ENCODE peak calls at places on chromosomes 1 and 21, in six cellular contexts. Y is RWPE1, U is esophagus squamous epithelium, X is endodermal cell, F is GM12865, L is fibroblast of the aortic adventitia. C is an unnamed sample.

GRCh38 chr1:25997759-25998074 is at the start of gene PAFAH2:
- DNase-seq in U (no peak), X (no peak), Y (no peak), F (no peak), L (no peak), C (no peak)

GRCh38 chr1:25541889-25542658 is 1.3 kb upstream of the LDLRAP1 start:
- DNase-seq in U (no peak), X (no peak), Y (no peak), L (no peak), F (no peak), C (no peak)

GRCh38 chr21:17585875-17586450 is 26.7 kb downstream of the BTG3 start:
- DNase-seq in F (peak), U (no peak), X (no peak), L (peak), Y (peak), C (peak)

GRCh38 chr1:44076093-44076492 is 42.5 kb upstream of the KLF17 start:
- DNase-seq in F (no peak), X (no peak), L (peak), U (no peak), Y (no peak), C (no peak)

GRCh38 chr1:112762541-112763141 is 47.5 kb upstream of the PPM1J start:
- DNase-seq in U (no peak), L (peak), Y (peak), F (no peak), X (peak), C (no peak)

GRCh38 chr1:114718661-114719423 is 2.3 kb upstream of the NRAS start:
- DNase-seq in U (no peak), Y (peak), L (peak), F (no peak), X (no peak), C (no peak)

GRCh38 chr1:206698011-206698410 is 13.3 kb downstream of the MAPKAPK2 start:
- DNase-seq in Y (no peak), X (no peak), F (no peak), U (no peak), L (no peak), C (no peak)

GRCh38 chr1:200998323-200998722 is 25.2 kb downstream of the KIF21B start:
- DNase-seq in L (no peak), X (no peak), Y (no peak), U (no peak), F (no peak), C (no peak)

GRCh38 chr1:64404202-64404601 is 65.7 kb upstream of the CACHD1 start:
- DNase-seq in X (no peak), Y (no peak), L (no peak), F (no peak), U (no peak), C (no peak)

GRCh38 chr1:86151427-86151826 is 5.1 kb downstream of the COL24A1 start:
- DNase-seq in U (no peak), Y (no peak), X (no peak), L (peak), F (no peak), C (no peak)

GRCh38 chr1:17875882-17876280 is 120.7 kb downstream of the ACTL8 start:
- DNase-seq in Y (peak), F (no peak), L (peak), U (no peak), X (peak), C (no peak)

GRCh38 chr1:61139324-61140055 is 57.1 kb downstream of the NFIA start:
- DNase-seq in Y (peak), X (no peak), U (no peak), F (no peak), L (peak), C (no peak)

GRCh38 chr1:89987170-89987819 is 7.6 kb upstream of the ZNF326 start:
- DNase-seq in Y (peak), U (no peak), L (peak), X (peak), F (peak), C (no peak)

GRCh38 chr21:28336299-28336698 is 656.4 kb downstream of the LTN1 start:
- DNase-seq in F (peak), Y (peak), X (peak), L (peak), U (no peak), C (peak)

GRCh38 chr1:160978510-160978927 is 23.9 kb upstream of the ITLN2 start:
- DNase-seq in L (no peak), F (no peak), Y (no peak), X (no peak), U (no peak), C (no peak)

GRCh38 chr21:45318556-45319341 is 31.1 kb upstream of the POFUT2 start:
- DNase-seq in F (no peak), X (peak), U (no peak), Y (no peak), L (no peak), C (no peak)

GRCh38 chr1:155052412-155053400 is 1.6 kb downstream of the ADAM15 start:
- DNase-seq in U (no peak), L (no peak), F (no peak), Y (peak), X (peak), C (no peak)
- TF ChIP-seq CTCF in U (peak), L (peak), F (peak), Y (peak), X (peak), C (peak)

DNA sequence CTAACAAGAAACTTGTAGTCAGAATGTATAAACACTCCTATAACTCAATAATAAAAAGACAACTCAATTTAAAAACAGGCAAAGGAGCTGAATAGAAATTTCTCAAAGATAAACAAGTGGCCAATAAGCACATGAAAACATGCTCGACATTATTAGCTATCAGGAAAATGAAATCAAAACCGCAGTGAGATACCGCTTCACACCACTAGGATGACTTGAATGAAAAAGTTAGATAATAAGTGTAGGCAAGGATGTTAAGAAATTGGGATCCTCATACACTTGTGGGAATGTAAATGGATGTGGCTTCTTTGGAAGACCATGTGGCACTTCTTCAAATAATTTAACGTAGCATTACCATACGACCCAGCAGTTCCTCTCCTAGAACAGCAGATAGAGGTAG is 8.9 kb downstream of the RALGPS2 start:
- DNase-seq in L (no peak), U (no peak), Y (no peak), X (no peak), F (no peak), C (no peak)
- TF ChIP-seq CTCF in L (peak), U (no peak), Y (no peak), X (peak), F (peak), C (no peak)

GRCh38 chr1:67367370-67368345 is 60.0 kb downstream of the IL12RB2 start:
- DNase-seq in X (no peak), Y (no peak), U (no peak), L (peak), F (no peak), C (no peak)
- TF ChIP-seq CTCF in X (no peak), Y (no peak), U (no peak), L (no peak), F (no peak), C (no peak)

GRCh38 chr1:3545363-3546047 is 65.8 kb downstream of the MEGF6 start:
- DNase-seq in X (peak), L (no peak), Y (no peak), F (no peak), U (no peak), C (no peak)
- TF ChIP-seq CTCF in X (no peak), L (no peak), Y (no peak), F (no peak), U (no peak), C (no peak)

DNA sequence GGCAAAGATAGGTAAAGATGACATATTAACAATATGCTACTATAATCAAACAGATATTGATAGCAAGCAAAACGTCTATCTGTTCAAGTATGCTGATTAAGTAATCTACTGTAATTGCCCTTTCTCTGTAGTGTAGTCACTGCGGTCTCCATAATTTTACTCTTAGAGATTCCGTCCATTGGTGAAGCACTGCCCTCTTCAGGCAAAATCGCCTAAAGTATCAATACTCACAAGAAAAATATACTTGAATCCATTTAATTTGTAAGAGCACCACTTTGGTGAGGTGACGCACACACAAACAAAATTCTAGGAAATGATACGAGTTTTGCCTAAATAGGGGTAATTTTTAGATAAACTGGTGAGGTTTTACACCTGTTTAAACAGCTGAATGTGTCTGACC is 434.6 kb upstream of the CHRM3 start:
- DNase-seq in U (no peak), F (no peak), X (peak), Y (peak), L (peak), C (no peak)
- TF ChIP-seq CTCF in U (peak), F (no peak), X (peak), Y (peak), L (peak), C (no peak)